ENCODE peak calls at places on chromosomes 11 and 22, in ten cellular contexts. One of them, this sample, is unnamed.

GRCh38 chr11:45410391-45411215 is 124.5 kb upstream of the SYT13 start:
- DNase-seq in sigmoid colon: no peak
- DNase-seq in PC-9: no peak
- DNase-seq in lung: no peak
- DNase-seq in psoas muscle: no peak
- DNase-seq in body of pancreas: no peak
- DNase-seq in mammary epithelial cell: no peak
- DNase-seq in cardiac muscle cell: no peak
- DNase-seq in right lobe of liver: no peak
- DNase-seq in lower lobe of right lung: no peak
- DNase-seq in this sample: no peak

GRCh38 chr22:39453765-39454378 is 2.9 kb upstream of the MGAT3 start:
- DNase-seq in sigmoid colon: no peak
- DNase-seq in PC-9: peak; percentile 26
- DNase-seq in lung: no peak
- DNase-seq in psoas muscle: no peak
- DNase-seq in body of pancreas: no peak
- DNase-seq in mammary epithelial cell: no peak
- DNase-seq in cardiac muscle cell: peak; percentile 49
- DNase-seq in right lobe of liver: no peak
- DNase-seq in lower lobe of right lung: no peak
- DNase-seq in this sample: no peak

GRCh38 chr11:48063424-48063978 is 83.1 kb downstream of the PTPRJ start:
- DNase-seq in sigmoid colon: peak; percentile 75
- DNase-seq in PC-9: peak; percentile 62
- DNase-seq in lung: no peak
- DNase-seq in psoas muscle: no peak
- DNase-seq in body of pancreas: peak; percentile 43
- DNase-seq in mammary epithelial cell: peak; percentile 29
- DNase-seq in cardiac muscle cell: peak; percentile 12
- DNase-seq in right lobe of liver: no peak
- DNase-seq in lower lobe of right lung: no peak
- DNase-seq in this sample: no peak

GRCh38 chr22:39674536-39674935 is 104.0 kb downstream of the CACNA1I start:
- DNase-seq in sigmoid colon: no peak
- DNase-seq in PC-9: peak; percentile 33
- DNase-seq in lung: no peak
- DNase-seq in psoas muscle: no peak
- DNase-seq in body of pancreas: no peak
- DNase-seq in mammary epithelial cell: peak; percentile 23
- DNase-seq in cardiac muscle cell: no peak
- DNase-seq in right lobe of liver: no peak
- DNase-seq in lower lobe of right lung: no peak
- DNase-seq in this sample: no peak

GRCh38 chr11:128725630-128726461 is 32.0 kb downstream of the FLI1 start:
- DNase-seq in sigmoid colon: no peak
- DNase-seq in PC-9: no peak
- DNase-seq in lung: no peak
- DNase-seq in psoas muscle: no peak
- DNase-seq in body of pancreas: peak; percentile 50
- DNase-seq in mammary epithelial cell: peak; percentile 68
- DNase-seq in cardiac muscle cell: no peak
- DNase-seq in right lobe of liver: no peak
- DNase-seq in lower lobe of right lung: no peak
- DNase-seq in this sample: peak; percentile 87

GRCh38 chr11:118434553-118435232 is 1.6 kb upstream of the KMT2A start:
- DNase-seq in sigmoid colon: peak; percentile 67
- DNase-seq in PC-9: peak; percentile 29
- DNase-seq in lung: peak; percentile 29
- DNase-seq in psoas muscle: peak; percentile 59
- DNase-seq in body of pancreas: peak; percentile 30
- DNase-seq in mammary epithelial cell: peak; percentile 31
- DNase-seq in cardiac muscle cell: peak; percentile 81
- DNase-seq in right lobe of liver: peak; percentile 53
- DNase-seq in lower lobe of right lung: peak; percentile 52
- DNase-seq in this sample: peak; percentile 50

GRCh38 chr22:24926849-24927579 is 19.5 kb downstream of the LHFPL7 start:
- DNase-seq in sigmoid colon: no peak
- DNase-seq in PC-9: no peak
- DNase-seq in lung: no peak
- DNase-seq in psoas muscle: no peak
- DNase-seq in body of pancreas: no peak
- DNase-seq in mammary epithelial cell: peak; percentile 60
- DNase-seq in cardiac muscle cell: no peak
- DNase-seq in right lobe of liver: no peak
- DNase-seq in lower lobe of right lung: no peak
- DNase-seq in this sample: no peak

GRCh38 chr22:36022162-36022561 is 6.5 kb downstream of the RBFOX2 start:
- DNase-seq in sigmoid colon: no peak
- DNase-seq in PC-9: no peak
- DNase-seq in lung: no peak
- DNase-seq in psoas muscle: no peak
- DNase-seq in body of pancreas: no peak
- DNase-seq in mammary epithelial cell: no peak
- DNase-seq in cardiac muscle cell: no peak
- DNase-seq in right lobe of liver: no peak
- DNase-seq in lower lobe of right lung: no peak
- DNase-seq in this sample: no peak

GRCh38 chr11:125390949-125391348 is 105.1 kb downstream of the FEZ1 start:
- DNase-seq in sigmoid colon: peak; percentile 2
- DNase-seq in PC-9: no peak
- DNase-seq in lung: no peak
- DNase-seq in psoas muscle: no peak
- DNase-seq in body of pancreas: no peak
- DNase-seq in mammary epithelial cell: no peak
- DNase-seq in cardiac muscle cell: peak; percentile 23
- DNase-seq in right lobe of liver: no peak
- DNase-seq in lower lobe of right lung: no peak
- DNase-seq in this sample: no peak

GRCh38 chr11:32433249-32434115 is 1.9 kb downstream of the WT1 start:
- DNase-seq in sigmoid colon: no peak
- DNase-seq in PC-9: no peak
- DNase-seq in lung: no peak
- DNase-seq in psoas muscle: no peak
- DNase-seq in body of pancreas: no peak
- DNase-seq in mammary epithelial cell: no peak
- DNase-seq in cardiac muscle cell: no peak
- DNase-seq in right lobe of liver: no peak
- DNase-seq in lower lobe of right lung: no peak
- DNase-seq in this sample: no peak

GRCh38 chr22:38758276-38758945 is 2.6 kb upstream of the SUN2 start:
- DNase-seq in sigmoid colon: no peak
- DNase-seq in PC-9: no peak
- DNase-seq in lung: no peak
- DNase-seq in psoas muscle: peak; percentile 47
- DNase-seq in body of pancreas: no peak
- DNase-seq in mammary epithelial cell: no peak
- DNase-seq in cardiac muscle cell: no peak
- DNase-seq in right lobe of liver: no peak
- DNase-seq in lower lobe of right lung: no peak
- DNase-seq in this sample: peak; percentile 90

GRCh38 chr11:132943325-132943736 is 589.0 kb downstream of the OPCML start:
- DNase-seq in sigmoid colon: no peak
- DNase-seq in PC-9: no peak
- DNase-seq in lung: no peak
- DNase-seq in psoas muscle: no peak
- DNase-seq in body of pancreas: no peak
- DNase-seq in mammary epithelial cell: peak; percentile 8
- DNase-seq in cardiac muscle cell: no peak
- DNase-seq in right lobe of liver: no peak
- DNase-seq in lower lobe of right lung: no peak
- DNase-seq in this sample: no peak

GRCh38 chr11:91857194-91857593 is 367.4 kb upstream of the FAT3 start:
- DNase-seq in sigmoid colon: no peak
- DNase-seq in PC-9: no peak
- DNase-seq in lung: no peak
- DNase-seq in psoas muscle: no peak
- DNase-seq in body of pancreas: no peak
- DNase-seq in mammary epithelial cell: peak; percentile 21
- DNase-seq in cardiac muscle cell: no peak
- DNase-seq in right lobe of liver: no peak
- DNase-seq in lower lobe of right lung: no peak
- DNase-seq in this sample: no peak

GRCh38 chr11:104856607-104857006 is 41.7 kb downstream of the CASP12 start:
- DNase-seq in sigmoid colon: no peak
- DNase-seq in PC-9: no peak
- DNase-seq in lung: no peak
- DNase-seq in psoas muscle: no peak
- DNase-seq in body of pancreas: no peak
- DNase-seq in mammary epithelial cell: no peak
- DNase-seq in cardiac muscle cell: no peak
- DNase-seq in right lobe of liver: no peak
- DNase-seq in lower lobe of right lung: no peak
- DNase-seq in this sample: no peak

GRCh38 chr22:26162961-26163360 is 6.3 kb upstream of the SEZ6L start:
- DNase-seq in sigmoid colon: no peak
- DNase-seq in PC-9: no peak
- DNase-seq in lung: no peak
- DNase-seq in psoas muscle: no peak
- DNase-seq in body of pancreas: no peak
- DNase-seq in mammary epithelial cell: no peak
- DNase-seq in cardiac muscle cell: no peak
- DNase-seq in right lobe of liver: no peak
- DNase-seq in lower lobe of right lung: no peak
- DNase-seq in this sample: no peak
- H3K27me3 ChIP-seq in sigmoid colon: peaks cover 68% of the 10 kb centered on the region
- H3K27me3 ChIP-seq in PC-9: peaks cover 35% of the 10 kb centered on the region
- H3K27me3 ChIP-seq in lung: peaks cover 7% of the 10 kb centered on the region
- H3K27me3 ChIP-seq in psoas muscle: peaks cover 27% of the 10 kb centered on the region
- H3K27me3 ChIP-seq in body of pancreas: no peaks in the 10 kb centered on the region
- H3K27me3 ChIP-seq in mammary epithelial cell: no peaks in the 10 kb centered on the region
- H3K27me3 ChIP-seq in cardiac muscle cell: peaks cover 21% of the 10 kb centered on the region
- H3K27me3 ChIP-seq in right lobe of liver: no peaks in the 10 kb centered on the region
- H3K27me3 ChIP-seq in lower lobe of right lung: peaks cover 37% of the 10 kb centered on the region
- H3K27me3 ChIP-seq in this sample: no peaks in the 10 kb centered on the region

DNA sequence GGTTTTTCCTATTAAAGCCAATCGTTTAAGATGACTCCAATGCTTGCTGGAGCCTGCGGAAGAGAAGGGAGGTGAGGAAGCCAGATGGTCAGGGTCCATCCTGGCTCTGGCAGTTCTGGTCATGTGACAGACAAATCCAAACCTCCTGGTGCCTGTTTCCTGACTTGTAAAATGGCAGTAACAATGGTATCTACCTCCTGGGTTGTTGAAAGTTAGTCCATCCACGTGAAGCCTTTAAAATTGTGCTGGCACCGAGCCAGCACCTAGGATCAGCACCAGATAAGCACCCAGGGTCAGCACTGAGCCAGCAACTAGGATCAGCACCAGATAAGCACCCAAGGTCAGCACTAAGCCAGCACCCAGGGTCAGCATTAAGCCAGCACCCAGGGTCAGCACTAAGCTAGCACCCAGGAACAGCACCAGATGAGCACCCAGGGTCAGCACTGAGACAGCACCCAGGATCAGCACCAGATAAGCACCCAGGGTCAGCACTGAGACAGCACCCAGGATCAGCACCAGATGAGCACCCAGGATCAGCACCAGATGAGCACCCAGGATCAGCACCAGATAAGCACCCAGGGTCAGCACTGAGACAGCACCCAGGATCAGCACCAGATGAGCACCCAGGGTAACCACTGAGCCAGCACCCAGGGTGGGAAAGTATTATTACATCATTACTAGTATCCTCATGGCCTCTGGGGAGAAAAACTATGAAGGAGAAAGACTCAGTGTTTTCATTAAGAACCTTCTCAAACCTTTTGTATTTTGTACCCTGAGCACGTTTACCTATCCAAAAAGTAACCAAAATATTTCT is 17.2 kb downstream of the KIAA0930 start:
- DNase-seq in sigmoid colon: no peak
- DNase-seq in PC-9: no peak
- DNase-seq in lung: no peak
- DNase-seq in psoas muscle: peak; percentile 22
- DNase-seq in body of pancreas: no peak
- DNase-seq in mammary epithelial cell: no peak
- DNase-seq in cardiac muscle cell: no peak
- DNase-seq in right lobe of liver: no peak
- DNase-seq in lower lobe of right lung: no peak
- DNase-seq in this sample: no peak
- H3K27ac ChIP-seq in sigmoid colon: no peak overlapping the region
- H3K27ac ChIP-seq in PC-9: no peak overlapping the region
- H3K27ac ChIP-seq in lung: no peak overlapping the region
- H3K27ac ChIP-seq in psoas muscle: no peak overlapping the region
- H3K27ac ChIP-seq in body of pancreas: no peak overlapping the region
- H3K27ac ChIP-seq in mammary epithelial cell: no peak overlapping the region
- H3K27ac ChIP-seq in cardiac muscle cell: no peak overlapping the region
- H3K27ac ChIP-seq in right lobe of liver: no peak overlapping the region
- H3K27ac ChIP-seq in lower lobe of right lung: no peak overlapping the region
- H3K27ac ChIP-seq in this sample: no peak overlapping the region

GRCh38 chr11:72683782-72684200 is 9.6 kb upstream of the PDE2A start:
- DNase-seq in sigmoid colon: no peak
- DNase-seq in PC-9: peak; percentile 71
- DNase-seq in lung: peak; percentile 49
- DNase-seq in psoas muscle: peak; percentile 82
- DNase-seq in body of pancreas: peak; percentile 60
- DNase-seq in mammary epithelial cell: no peak
- DNase-seq in cardiac muscle cell: peak; percentile 76
- DNase-seq in right lobe of liver: no peak
- DNase-seq in lower lobe of right lung: peak; percentile 71
- DNase-seq in this sample: peak; percentile 55
- H3K27me3 ChIP-seq in sigmoid colon: peaks cover 20% of the 10 kb centered on the region
- H3K27me3 ChIP-seq in PC-9: peaks cover 5% of the 10 kb centered on the region
- H3K27me3 ChIP-seq in lung: no peaks in the 10 kb centered on the region
- H3K27me3 ChIP-seq in psoas muscle: peaks cover 5% of the 10 kb centered on the region
- H3K27me3 ChIP-seq in body of pancreas: peaks cover 4% of the 10 kb centered on the region
- H3K27me3 ChIP-seq in mammary epithelial cell: no peaks in the 10 kb centered on the region
- H3K27me3 ChIP-seq in cardiac muscle cell: no peaks in the 10 kb centered on the region
- H3K27me3 ChIP-seq in right lobe of liver: no peaks in the 10 kb centered on the region
- H3K27me3 ChIP-seq in lower lobe of right lung: no peaks in the 10 kb centered on the region
- H3K27me3 ChIP-seq in this sample: no peaks in the 10 kb centered on the region

GRCh38 chr11:14471127-14471526 is 28.5 kb downstream of the COPB1 start:
- DNase-seq in sigmoid colon: no peak
- DNase-seq in PC-9: no peak
- DNase-seq in lung: no peak
- DNase-seq in psoas muscle: no peak
- DNase-seq in body of pancreas: no peak
- DNase-seq in mammary epithelial cell: no peak
- DNase-seq in cardiac muscle cell: no peak
- DNase-seq in right lobe of liver: no peak
- DNase-seq in lower lobe of right lung: no peak
- DNase-seq in this sample: no peak
- H3K27ac ChIP-seq in sigmoid colon: no peak overlapping the region
- H3K27ac ChIP-seq in PC-9: no peak overlapping the region
- H3K27ac ChIP-seq in lung: no peak overlapping the region
- H3K27ac ChIP-seq in psoas muscle: no peak overlapping the region
- H3K27ac ChIP-seq in body of pancreas: no peak overlapping the region
- H3K27ac ChIP-seq in mammary epithelial cell: no peak overlapping the region
- H3K27ac ChIP-seq in cardiac muscle cell: no peak overlapping the region
- H3K27ac ChIP-seq in right lobe of liver: no peak overlapping the region
- H3K27ac ChIP-seq in lower lobe of right lung: no peak overlapping the region
- H3K27ac ChIP-seq in this sample: no peak overlapping the region

GRCh38 chr11:73478737-73479347 is 102.6 kb downstream of the RELT start:
- DNase-seq in sigmoid colon: no peak
- DNase-seq in PC-9: peak; percentile 26
- DNase-seq in lung: no peak
- DNase-seq in psoas muscle: no peak
- DNase-seq in body of pancreas: no peak
- DNase-seq in mammary epithelial cell: peak; percentile 51
- DNase-seq in cardiac muscle cell: peak; percentile 38
- DNase-seq in right lobe of liver: no peak
- DNase-seq in lower lobe of right lung: no peak
- DNase-seq in this sample: no peak
- H3K27me3 ChIP-seq in sigmoid colon: no peaks in the 10 kb centered on the region
- H3K27me3 ChIP-seq in PC-9: no peaks in the 10 kb centered on the region
- H3K27me3 ChIP-seq in lung: no peaks in the 10 kb centered on the region
- H3K27me3 ChIP-seq in psoas muscle: no peaks in the 10 kb centered on the region
- H3K27me3 ChIP-seq in body of pancreas: no peaks in the 10 kb centered on the region
- H3K27me3 ChIP-seq in mammary epithelial cell: no peaks in the 10 kb centered on the region
- H3K27me3 ChIP-seq in cardiac muscle cell: no peaks in the 10 kb centered on the region
- H3K27me3 ChIP-seq in right lobe of liver: no peaks in the 10 kb centered on the region
- H3K27me3 ChIP-seq in lower lobe of right lung: no peaks in the 10 kb centered on the region
- H3K27me3 ChIP-seq in this sample: no peaks in the 10 kb centered on the region

GRCh38 chr11:73647459-73648100 is 1.2 kb downstream of the PLEKHB1 start:
- DNase-seq in sigmoid colon: peak; percentile 95
- DNase-seq in PC-9: peak; percentile 97
- DNase-seq in lung: peak; percentile 93
- DNase-seq in psoas muscle: peak; percentile 94
- DNase-seq in body of pancreas: peak; percentile 95
- DNase-seq in mammary epithelial cell: peak; percentile 70
- DNase-seq in cardiac muscle cell: peak; percentile 93
- DNase-seq in right lobe of liver: peak; percentile 80
- DNase-seq in lower lobe of right lung: peak; percentile 94
- DNase-seq in this sample: peak; percentile 89
- H3K27ac ChIP-seq in sigmoid colon: peak overlapping the region; percentile 56
- H3K27ac ChIP-seq in PC-9: no peak overlapping the region
- H3K27ac ChIP-seq in lung: no peak overlapping the region
- H3K27ac ChIP-seq in psoas muscle: no peak overlapping the region
- H3K27ac ChIP-seq in body of pancreas: peak overlapping the region; percentile 59
- H3K27ac ChIP-seq in mammary epithelial cell: no peak overlapping the region
- H3K27ac ChIP-seq in cardiac muscle cell: no peak overlapping the region
- H3K27ac ChIP-seq in right lobe of liver: no peak overlapping the region
- H3K27ac ChIP-seq in lower lobe of right lung: peak overlapping the region; percentile 46
- H3K27ac ChIP-seq in this sample: peak overlapping the region; percentile 7